ENCODE peak calls at places on chromosome 4, in eight cellular contexts. L, I, B, M, G, Q, H and K are unnamed samples.

GRCh38 chr4:2172627-2173231 is 69.2 kb downstream of the HAUS3 start:
- DNase-seq in B (no peak), I (no peak), L (no peak), H (no peak), M (no peak), Q (no peak), G (no peak), K (no peak)

GRCh38 chr4:182593864-182594263 is 323.3 kb downstream of the DCTD start:
- DNase-seq in Q (no peak), L (no peak), G (no peak), H (no peak), I (no peak), M (no peak), B (no peak), K (no peak)

GRCh38 chr4:148926861-148927260 is 484.6 kb upstream of the NR3C2 start:
- DNase-seq in L (no peak), H (no peak), Q (no peak), M (no peak), I (peak), G (peak), B (no peak), K (no peak)

GRCh38 chr4:88533088-88533790 is 9.7 kb upstream of the PYURF start:
- DNase-seq in L (no peak), Q (no peak), G (no peak), H (no peak), I (no peak), M (no peak), B (no peak), K (no peak)

GRCh38 chr4:118716304-118716703 is 31.1 kb downstream of the METTL14 start:
- DNase-seq in L (no peak), I (no peak), B (no peak), M (no peak), H (no peak), Q (no peak), G (no peak), K (no peak)

GRCh38 chr4:139735381-139736256 is 70.0 kb downstream of the MGST2 start:
- DNase-seq in B (peak), H (peak), L (no peak), G (peak), M (no peak), I (no peak), Q (no peak), K (no peak)

GRCh38 chr4:40223343-40223742 is 26.5 kb downstream of the RHOH start:
- DNase-seq in Q (no peak), H (no peak), B (peak), M (no peak), G (no peak), I (no peak), L (no peak), K (no peak)

GRCh38 chr4:78656968-78657445 is 105.4 kb downstream of the ANXA3 start:
- DNase-seq in I (no peak), G (no peak), Q (peak), B (no peak), L (no peak), M (no peak), H (no peak), K (no peak)

GRCh38 chr4:39763714-39764572 is 66.0 kb downstream of the UBE2K start:
- DNase-seq in H (no peak), G (no peak), Q (peak), L (no peak), I (no peak), B (no peak), M (no peak), K (no peak)

GRCh38 chr4:127236875-127237274 is 395.9 kb upstream of the INTU start:
- DNase-seq in I (no peak), L (no peak), H (no peak), Q (no peak), B (no peak), G (no peak), M (no peak), K (peak)

GRCh38 chr4:40212674-40213504 is 16.1 kb downstream of the RHOH start:
- DNase-seq in G (no peak), B (no peak), Q (no peak), M (no peak), H (no peak), I (no peak), L (no peak), K (no peak)

GRCh38 chr4:53688186-53688790 is 97.0 kb upstream of the LNX1 start:
- DNase-seq in Q (no peak), B (no peak), H (no peak), M (no peak), G (no peak), L (no peak), I (no peak), K (peak)

GRCh38 chr4:8608714-8609391 is 16.3 kb downstream of the CPZ start:
- DNase-seq in B (no peak), L (no peak), M (no peak), H (no peak), G (no peak), Q (no peak), I (no peak), K (no peak)

GRCh38 chr4:6362243-6362885 is 92.7 kb downstream of the WFS1 start:
- DNase-seq in L (no peak), G (peak), H (no peak), M (no peak), Q (no peak), I (no peak), B (no peak), K (no peak)

GRCh38 chr4:2025817-2026216 is 17.0 kb upstream of the NELFA start:
- DNase-seq in L (no peak), B (no peak), I (no peak), M (no peak), Q (no peak), H (no peak), G (no peak), K (no peak)

GRCh38 chr4:126916626-126917140 is 716.1 kb upstream of the INTU start:
- DNase-seq in I (no peak), B (no peak), L (no peak), G (no peak), Q (no peak), M (no peak), H (no peak), K (peak)

GRCh38 chr4:78601013-78601412 is 49.4 kb downstream of the ANXA3 start:
- DNase-seq in H (no peak), Q (no peak), M (peak), B (no peak), L (no peak), I (no peak), G (no peak), K (no peak)

GRCh38 chr4:26307027-26307426 is 13.8 kb upstream of the RBPJ start:
- DNase-seq in B (no peak), L (no peak), H (no peak), I (no peak), G (no peak), M (no peak), Q (no peak), K (no peak)

GRCh38 chr4:188372051-188372450 is 232.8 kb downstream of the TRIML1 start:
- DNase-seq in G (no peak), M (no peak), Q (no peak), H (no peak), L (peak), B (no peak), I (no peak), K (peak)

GRCh38 chr4:154205471-154205870 is 286.1 kb downstream of the DCHS2 start:
- DNase-seq in M (no peak), B (no peak), L (no peak), G (no peak), I (no peak), H (no peak), Q (no peak), K (no peak)

GRCh38 chr4:20418865-20419451 is 167.3 kb downstream of the SLIT2 start:
- DNase-seq in I (peak), Q (peak), L (peak), H (no peak), G (no peak), B (no peak), M (no peak), K (peak)

GRCh38 chr4:183722738-183723560 is 63.9 kb downstream of the TRAPPC11 start:
- DNase-seq in Q (no peak), L (peak), B (peak), G (peak), M (peak), H (peak), I (no peak), K (no peak)

GRCh38 chr4:14269824-14270223 is 642.3 kb upstream of the BOD1L1 start:
- DNase-seq in H (no peak), G (no peak), M (peak), Q (no peak), B (no peak), I (no peak), L (no peak), K (no peak)

GRCh38 chr4:14582658-14583057 is 419.6 kb upstream of the CPEB2 start:
- DNase-seq in L (no peak), I (no peak), M (no peak), G (no peak), Q (no peak), B (no peak), H (no peak), K (no peak)

GRCh38 chr4:24158031-24158430 is 268.2 kb upstream of the PPARGC1A start:
- DNase-seq in G (no peak), H (no peak), M (no peak), B (no peak), I (no peak), Q (no peak), L (no peak), K (no peak)